ENCODE peak calls at places on chromosomes 11 and 22, in six cellular contexts. X is naive thymus-derived CD4-positive, alpha-beta T cell; H is breast epithelium; K is right lobe of liver; E is psoas muscle; C is cardiac muscle cell. L is an unnamed sample. For H3K9me3, the result is how much of the 10 kb centered on the place peaks cover.

GRCh38 chr11:131370090-131370751 is at the start of gene NTM:
- DNase-seq in X (no peak), H (no peak), K (peak), E (peak), C (peak), L (no peak)

GRCh38 chr11:73465019-73465675 is 88.9 kb downstream of the RELT start:
- DNase-seq in X (no peak), H (no peak), K (no peak), E (no peak), C (peak), L (no peak)

GRCh38 chr11:72475359-72475758 is 41.0 kb upstream of the CLPB start:
- DNase-seq in X (no peak), H (no peak), K (no peak), E (no peak), C (no peak), L (no peak)

GRCh38 chr11:126359431-126360048 is 4.1 kb downstream of the ST3GAL4 start:
- DNase-seq in X (no peak), H (peak), K (peak), E (peak), C (peak), L (peak)

GRCh38 chr22:44399196-44399837 is 86.6 kb upstream of the SHISAL1 start:
- DNase-seq in X (peak), H (peak), K (peak), E (no peak), C (no peak), L (no peak)

GRCh38 chr22:30606455-30607299 is at the start of gene TCN2:
- DNase-seq in X (peak), H (peak), K (peak), E (peak), C (peak), L (peak)

GRCh38 chr22:17343766-17344165 is 25.5 kb upstream of the CECR2 start:
- DNase-seq in X (no peak), H (no peak), K (no peak), E (no peak), C (no peak), L (no peak)

GRCh38 chr11:11786771-11787170 is 55.0 kb upstream of the USP47 start:
- DNase-seq in X (no peak), H (no peak), K (no peak), E (no peak), C (peak), L (no peak)

GRCh38 chr11:205221-206001 is 1.8 kb downstream of the BET1L start:
- DNase-seq in X (peak), H (no peak), K (no peak), E (no peak), C (no peak), L (no peak)

GRCh38 chr22:41445171-41446056 is 1.2 kb downstream of the TOB2 start:
- DNase-seq in X (peak), H (no peak), K (peak), E (no peak), C (no peak), L (no peak)

GRCh38 chr11:71504526-71504925 is 22.5 kb upstream of the KRTAP5-7 start:
- DNase-seq in X (no peak), H (no peak), K (peak), E (no peak), C (no peak), L (no peak)

GRCh38 chr11:102476812-102477211 is 24.2 kb upstream of the TMEM123 start:
- DNase-seq in X (no peak), H (no peak), K (peak), E (no peak), C (peak), L (no peak)

DNA sequence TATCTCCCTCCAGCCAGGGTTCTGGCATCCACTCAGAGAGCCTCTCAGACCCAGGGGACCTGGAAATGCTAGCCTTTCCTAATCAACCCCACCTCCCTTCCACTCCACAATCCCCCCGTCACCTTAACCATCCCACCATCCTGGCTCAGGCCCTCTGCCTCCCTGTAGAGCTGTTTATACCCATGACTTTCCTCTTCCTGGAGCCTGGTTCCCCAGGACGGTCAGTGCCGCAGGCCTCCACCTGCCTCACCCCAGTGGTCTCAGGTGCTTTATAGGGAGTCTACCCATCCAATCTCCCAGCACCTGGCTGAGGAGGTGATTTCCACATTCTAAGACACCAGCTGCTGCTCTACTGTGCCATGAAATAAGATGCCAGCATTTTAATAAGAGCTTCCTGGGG is 1159.5 kb downstream of the TBC1D22A start:
- DNase-seq in X (no peak), H (no peak), K (no peak), E (no peak), C (no peak), L (no peak)
- H3K9me3 ChIP-seq in X (under half), H (under half), K (under half), E (under half), C (under half), L (under half)

GRCh38 chr11:54927704-54928103 is 221.1 kb downstream of the OR4A5 start:
- DNase-seq in X (no peak), H (no peak), K (no peak), E (no peak), C (no peak), L (no peak)

GRCh38 chr11:54930930-54931329 is 224.3 kb downstream of the OR4A5 start:
- DNase-seq in X (no peak), H (no peak), K (no peak), E (no peak), C (no peak), L (peak)
- H3K9me3 ChIP-seq in X (under half), H (half or more), K (under half), E (half or more), C (under half), L (under half)

DNA sequence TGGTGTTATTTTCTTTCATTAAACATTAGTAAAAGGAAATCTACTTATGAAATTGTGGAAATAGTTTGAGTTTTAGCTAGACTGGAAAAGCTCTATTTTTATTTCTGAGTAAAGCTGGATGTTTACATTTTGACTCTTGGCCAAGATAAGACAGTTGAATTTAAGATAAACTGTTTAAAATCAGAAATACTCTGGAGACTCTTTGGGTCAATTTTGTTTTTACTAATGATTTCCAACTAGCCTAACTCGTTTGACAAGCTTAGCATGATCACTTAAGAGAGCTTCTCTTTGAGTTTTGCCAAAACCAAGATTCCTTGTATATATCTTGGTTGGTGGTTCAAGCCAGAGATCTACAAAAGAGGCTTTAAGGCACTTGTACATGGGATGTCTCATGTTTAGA is 724.8 kb upstream of the LUZP2 start:
- DNase-seq in X (no peak), H (no peak), K (no peak), E (no peak), C (no peak), L (no peak)
- H3K9me3 ChIP-seq in X (under half), H (under half), K (under half), E (under half), C (under half), L (under half)

GRCh38 chr11:74863410-74863809 is 85.5 kb downstream of the XRRA1 start:
- DNase-seq in X (no peak), H (no peak), K (no peak), E (no peak), C (no peak), L (no peak)

GRCh38 chr11:74870485-74870884 is 78.4 kb downstream of the XRRA1 start:
- DNase-seq in X (no peak), H (no peak), K (no peak), E (no peak), C (peak), L (no peak)

GRCh38 chr11:74860743-74861142 is 88.1 kb downstream of the XRRA1 start:
- DNase-seq in X (no peak), H (no peak), K (no peak), E (no peak), C (no peak), L (no peak)

GRCh38 chr11:74871037-74871436 is 77.9 kb downstream of the XRRA1 start:
- DNase-seq in X (no peak), H (no peak), K (no peak), E (no peak), C (peak), L (no peak)

DNA sequence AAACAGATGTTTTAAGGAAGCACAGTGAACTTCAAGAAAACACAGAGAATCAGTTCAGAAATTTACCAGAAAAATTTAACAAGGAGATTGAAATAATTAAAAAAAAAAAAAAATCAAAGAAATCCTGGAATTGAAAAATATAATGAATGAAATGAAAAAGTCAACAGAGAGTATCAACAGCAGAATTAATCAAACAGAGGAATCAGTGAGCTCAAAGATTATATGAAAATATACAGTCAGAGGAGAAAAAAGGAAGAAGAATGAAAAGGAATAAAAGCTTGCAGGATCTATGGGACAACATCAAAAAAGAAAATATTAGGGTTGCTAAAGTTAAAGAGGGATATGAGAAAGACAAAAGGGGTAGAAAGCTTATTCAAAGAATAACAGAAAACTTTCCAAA is 82.3 kb downstream of the XRRA1 start:
- DNase-seq in X (no peak), H (no peak), K (no peak), E (no peak), C (no peak), L (no peak)
- H3K9me3 ChIP-seq in X (half or more), H (half or more), K (under half), E (half or more), C (under half), L (under half)